ENCODE peak calls at places on chromosomes 2 and 18, in four cellular contexts. Z is GM12878, P is HepG2, A is K562. U is an unnamed sample.

GRCh38 chr18:10303171-10303570 is 151.3 kb upstream of the APCDD1 start:
- DNase-seq in Z (no peak), P (no peak), A (no peak), U (no peak)

GRCh38 chr18:79583984-79584401 is 95.6 kb upstream of the CTDP1 start:
- DNase-seq in Z (no peak), P (no peak), A (no peak), U (no peak)

GRCh38 chr18:32777049-32777448 is 4.2 kb upstream of the KLHL14 start:
- DNase-seq in Z (no peak), P (peak; percentile 46), A (no peak), U (no peak)

GRCh38 chr2:215716971-215717370 is 281.1 kb upstream of the FN1 start:
- DNase-seq in Z (no peak), P (no peak), A (no peak), U (no peak)

GRCh38 chr18:3799515-3799914 is 349.5 kb downstream of the TGIF1 start:
- DNase-seq in Z (no peak), P (no peak), A (no peak), U (no peak)

GRCh38 chr18:8889479-8889878 is 184.1 kb downstream of the MTCL1 start:
- DNase-seq in Z (no peak), P (no peak), A (no peak), U (no peak)

GRCh38 chr2:200705305-200705985 is 106.3 kb upstream of the BZW1 start:
- DNase-seq in Z (no peak), P (peak; percentile 30), A (no peak), U (no peak)

GRCh38 chr2:109285244-109285651 is 156.2 kb downstream of the SH3RF3 start:
- DNase-seq in Z (no peak), P (no peak), A (no peak), U (no peak)

GRCh38 chr18:10023853-10024638 is 110.2 kb downstream of the VAPA start:
- DNase-seq in Z (no peak), P (no peak), A (no peak), U (no peak)

GRCh38 chr18:24026457-24026856 is 11.9 kb downstream of the TTC39C start:
- DNase-seq in Z (no peak), P (no peak), A (no peak), U (no peak)

GRCh38 chr2:43018179-43019024 is 208.0 kb downstream of the ZFP36L2 start:
- DNase-seq in Z (no peak), P (peak; percentile 90), A (no peak), U (no peak)

GRCh38 chr2:150122871-150123588 is 364.4 kb downstream of the RND3 start:
- DNase-seq in Z (no peak), P (no peak), A (no peak), U (no peak)

DNA sequence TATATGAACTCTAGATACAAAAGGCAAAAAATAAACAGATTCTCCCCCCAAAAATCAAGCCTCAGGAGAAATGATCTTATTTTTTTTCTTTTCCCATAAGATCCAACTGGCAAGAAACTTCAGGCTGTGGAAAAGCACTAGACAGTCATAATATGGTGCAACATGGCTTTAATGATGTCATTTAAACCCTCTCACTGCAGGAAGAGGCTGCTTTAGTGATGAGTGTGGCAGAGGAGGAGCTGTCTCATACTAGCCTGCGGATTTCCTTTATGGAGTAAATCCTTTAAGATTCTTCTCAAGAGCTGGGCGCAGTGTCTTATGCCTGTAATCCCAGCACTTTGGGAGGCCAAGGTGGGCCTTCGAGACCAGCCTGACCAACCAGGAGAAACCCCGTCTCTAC is 83.3 kb upstream of the CD28 start:
- DNase-seq in Z (no peak), P (no peak), A (no peak), U (no peak)
- TF ChIP-seq MYC in Z (no peak), P (no peak), A (no peak), U (no peak)

DNA sequence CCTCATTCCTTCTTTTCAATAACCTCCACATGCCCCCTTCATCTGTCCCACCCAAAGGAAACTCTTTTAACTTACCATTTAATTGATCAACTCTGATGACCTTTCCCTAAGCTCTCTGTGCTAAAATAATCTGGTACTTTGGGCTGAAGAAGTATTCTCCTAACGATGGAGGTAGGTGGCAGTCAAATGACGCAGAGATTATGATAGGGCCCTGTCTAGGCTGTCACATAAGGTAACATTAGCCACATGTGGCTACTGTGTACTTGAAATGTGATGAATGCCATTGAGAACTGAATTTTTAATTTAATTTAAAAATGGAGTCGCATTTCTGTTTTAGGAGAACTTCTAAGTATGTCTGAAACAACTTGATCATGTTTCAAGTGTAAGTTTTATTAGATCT is 140.5 kb upstream of the TNP1 start:
- DNase-seq in Z (no peak), P (no peak), A (no peak), U (no peak)
- TF ChIP-seq CTCF in Z (no peak), P (peak; percentile 8), A (no peak), U (no peak)

GRCh38 chr2:164621761-164622105 is 451 bp upstream of the GRB14 start:
- DNase-seq in Z (no peak), P (no peak), A (no peak), U (no peak)
- H3K9ac ChIP-seq in Z (no peak overlapping the region), P (peak overlapping the region; percentile 70), A (no peak overlapping the region), U (peak overlapping the region; percentile 58)

GRCh38 chr2:237364655-237365054 is 49.3 kb downstream of the COL6A3 start:
- DNase-seq in Z (no peak), P (no peak), A (no peak), U (no peak)

GRCh38 chr2:237355726-237356125 is 58.2 kb downstream of the COL6A3 start:
- DNase-seq in Z (no peak), P (no peak), A (no peak), U (no peak)

GRCh38 chr2:237358721-237359595 is 55.0 kb downstream of the COL6A3 start:
- DNase-seq in Z (no peak), P (no peak), A (no peak), U (no peak)

GRCh38 chr2:237361194-237361986 is 52.6 kb downstream of the COL6A3 start:
- DNase-seq in Z (no peak), P (no peak), A (no peak), U (no peak)

GRCh38 chr2:237359894-237360780 is 53.8 kb downstream of the COL6A3 start:
- DNase-seq in Z (no peak), P (no peak), A (no peak), U (no peak)
- TF ChIP-seq MYC in Z (no peak), P (no peak), A (no peak), U (no peak)

DNA sequence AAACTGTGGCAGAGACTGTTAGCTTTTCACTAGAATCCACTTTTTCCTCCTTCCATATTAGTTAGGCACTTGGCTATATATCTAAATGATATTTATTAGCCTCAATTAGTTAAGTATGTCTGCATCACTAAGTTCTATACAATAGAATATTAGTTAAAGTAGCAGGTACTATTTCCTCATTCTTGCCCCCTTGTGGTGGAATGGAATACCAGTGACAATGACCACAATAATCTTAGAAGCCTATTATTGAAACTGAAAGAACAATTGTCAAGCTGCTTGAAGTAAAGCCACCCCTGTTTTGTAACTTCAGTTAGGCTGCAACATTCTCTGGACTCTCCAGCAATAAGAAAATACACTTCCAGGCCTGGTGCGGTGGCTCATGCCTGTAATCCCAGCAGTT is 476.3 kb upstream of the VWC2L start:
- DNase-seq in Z (peak; percentile 11), P (peak; percentile 44), A (no peak), U (peak; percentile 42)
- TF ChIP-seq CTCF in Z (peak; percentile 49), P (peak; percentile 60), A (no peak), U (peak; percentile 33)

GRCh38 chr2:126934803-126935202 is 36.1 kb downstream of the TEX51 start:
- DNase-seq in Z (no peak), P (no peak), A (no peak), U (no peak)

GRCh38 chr2:126932529-126932928 is 33.8 kb downstream of the TEX51 start:
- DNase-seq in Z (no peak), P (no peak), A (no peak), U (no peak)

GRCh38 chr2:126932966-126933555 is 34.4 kb downstream of the TEX51 start:
- DNase-seq in Z (no peak), P (no peak), A (no peak), U (no peak)

GRCh38 chr2:126935774-126936173 is 37.1 kb downstream of the TEX51 start:
- DNase-seq in Z (no peak), P (no peak), A (no peak), U (no peak)

DNA sequence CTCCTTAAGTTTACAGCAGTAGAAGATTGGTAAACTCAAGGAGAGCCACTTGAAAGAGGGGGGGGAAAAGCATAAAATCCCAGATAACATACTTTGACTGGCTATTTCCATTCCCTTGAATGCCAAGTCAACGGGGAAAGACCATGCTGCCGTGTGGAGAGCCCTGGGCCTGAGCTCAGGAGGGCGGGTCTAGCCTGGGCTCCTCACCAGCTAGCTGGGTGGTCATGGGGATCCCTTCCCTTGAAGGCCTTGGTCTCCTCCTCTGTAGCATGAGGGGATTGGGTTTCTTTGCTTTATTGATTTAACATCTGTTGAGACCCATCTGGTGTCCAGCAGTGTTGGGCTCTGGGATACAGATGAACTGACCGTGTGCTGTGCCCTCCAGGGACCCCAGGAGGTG is 35.0 kb downstream of the TEX51 start:
- DNase-seq in Z (no peak), P (no peak), A (no peak), U (no peak)
- H3K9ac ChIP-seq in Z (no peak overlapping the region), P (no peak overlapping the region), A (no peak overlapping the region), U (no peak overlapping the region)

U was measured in endothelial cell of umbilical vein.